ENCODE peak calls at places on chromosomes 3 and 15, in eight cellular contexts. One of them, this sample, is unnamed.

GRCh38 chr3:105676621-105677300 is 192.1 kb downstream of the CBLB start:
- DNase-seq in choroid plexus epithelial cell: no peak
- DNase-seq in cardiac muscle cell: no peak
- DNase-seq in transverse colon: no peak
- DNase-seq in AML-193: no peak
- DNase-seq in heart left ventricle: no peak
- DNase-seq in mesenchymal stem cell: no peak
- DNase-seq in lower lobe of right lung: no peak
- DNase-seq in this sample: no peak

GRCh38 chr3:178602864-178603263 is 66.6 kb downstream of the KCNMB2 start:
- DNase-seq in transverse colon: no peak
- DNase-seq in AML-193: no peak
- DNase-seq in mesenchymal stem cell: no peak
- DNase-seq in cardiac muscle cell: no peak
- DNase-seq in heart left ventricle: no peak
- DNase-seq in choroid plexus epithelial cell: no peak
- DNase-seq in lower lobe of right lung: no peak
- DNase-seq in this sample: no peak

GRCh38 chr15:99029358-99029871 is 21.8 kb upstream of the PGPEP1L start:
- DNase-seq in heart left ventricle: peak; percentile 42
- DNase-seq in lower lobe of right lung: no peak
- DNase-seq in cardiac muscle cell: no peak
- DNase-seq in choroid plexus epithelial cell: no peak
- DNase-seq in transverse colon: no peak
- DNase-seq in mesenchymal stem cell: no peak
- DNase-seq in AML-193: no peak
- DNase-seq in this sample: no peak

GRCh38 chr3:149934524-149934923 is 36.2 kb downstream of the PFN2 start:
- DNase-seq in AML-193: peak; percentile 55
- DNase-seq in mesenchymal stem cell: peak; percentile 62
- DNase-seq in heart left ventricle: peak; percentile 49
- DNase-seq in lower lobe of right lung: no peak
- DNase-seq in choroid plexus epithelial cell: peak; percentile 89
- DNase-seq in cardiac muscle cell: peak; percentile 87
- DNase-seq in transverse colon: no peak
- DNase-seq in this sample: peak; percentile 3

GRCh38 chr3:126538966-126539365 is 15.0 kb downstream of the CHST13 start:
- DNase-seq in AML-193: no peak
- DNase-seq in choroid plexus epithelial cell: no peak
- DNase-seq in transverse colon: no peak
- DNase-seq in lower lobe of right lung: no peak
- DNase-seq in cardiac muscle cell: no peak
- DNase-seq in heart left ventricle: no peak
- DNase-seq in mesenchymal stem cell: no peak
- DNase-seq in this sample: no peak

GRCh38 chr3:144127700-144128099 is 156.1 kb downstream of the DIPK2A start:
- DNase-seq in heart left ventricle: no peak
- DNase-seq in transverse colon: no peak
- DNase-seq in choroid plexus epithelial cell: no peak
- DNase-seq in lower lobe of right lung: no peak
- DNase-seq in cardiac muscle cell: no peak
- DNase-seq in AML-193: no peak
- DNase-seq in mesenchymal stem cell: no peak
- DNase-seq in this sample: no peak

GRCh38 chr3:71107926-71108325 is 475.6 kb downstream of the FOXP1 start:
- DNase-seq in heart left ventricle: no peak
- DNase-seq in cardiac muscle cell: peak; percentile 44
- DNase-seq in mesenchymal stem cell: no peak
- DNase-seq in transverse colon: no peak
- DNase-seq in choroid plexus epithelial cell: no peak
- DNase-seq in AML-193: no peak
- DNase-seq in lower lobe of right lung: no peak
- DNase-seq in this sample: no peak

GRCh38 chr15:85955501-85956391 is 123.9 kb upstream of the AGBL1 start:
- DNase-seq in transverse colon: no peak
- DNase-seq in cardiac muscle cell: no peak
- DNase-seq in mesenchymal stem cell: peak; percentile 2
- DNase-seq in choroid plexus epithelial cell: no peak
- DNase-seq in AML-193: no peak
- DNase-seq in lower lobe of right lung: no peak
- DNase-seq in heart left ventricle: no peak
- DNase-seq in this sample: no peak

GRCh38 chr15:41948499-41948898 is 23.9 kb downstream of the EHD4 start:
- DNase-seq in mesenchymal stem cell: no peak
- DNase-seq in lower lobe of right lung: no peak
- DNase-seq in choroid plexus epithelial cell: no peak
- DNase-seq in AML-193: no peak
- DNase-seq in cardiac muscle cell: no peak
- DNase-seq in heart left ventricle: no peak
- DNase-seq in transverse colon: no peak
- DNase-seq in this sample: no peak

GRCh38 chr15:45377630-45378148 is 655 bp downstream of the GATM start:
- DNase-seq in cardiac muscle cell: no peak
- DNase-seq in mesenchymal stem cell: no peak
- DNase-seq in choroid plexus epithelial cell: peak; percentile 1
- DNase-seq in heart left ventricle: peak; percentile 59
- DNase-seq in lower lobe of right lung: no peak
- DNase-seq in AML-193: no peak
- DNase-seq in transverse colon: peak; percentile 46
- DNase-seq in this sample: no peak

GRCh38 chr3:16147226-16147625 is 27.3 kb upstream of the GALNT15 start:
- DNase-seq in cardiac muscle cell: peak; percentile 39
- DNase-seq in heart left ventricle: no peak
- DNase-seq in choroid plexus epithelial cell: peak; percentile 84
- DNase-seq in transverse colon: no peak
- DNase-seq in mesenchymal stem cell: peak; percentile 76
- DNase-seq in lower lobe of right lung: no peak
- DNase-seq in AML-193: no peak
- DNase-seq in this sample: no peak

GRCh38 chr15:58306591-58307312 is 125.0 kb upstream of the LIPC start:
- DNase-seq in heart left ventricle: no peak
- DNase-seq in transverse colon: no peak
- DNase-seq in mesenchymal stem cell: peak; percentile 18
- DNase-seq in cardiac muscle cell: peak; percentile 10
- DNase-seq in lower lobe of right lung: no peak
- DNase-seq in choroid plexus epithelial cell: no peak
- DNase-seq in AML-193: no peak
- DNase-seq in this sample: no peak